ENCODE peak calls at places on chromosomes 6 and 20, in five cellular contexts. F, C, H, W and P are unnamed samples. For H3K27me3, the result is how much of the 10 kb centered on the place peaks cover.

GRCh38 chr6:11366183-11366933 is 133.9 kb upstream of the NEDD9 start:
- DNase-seq in F (no peak), C (no peak), H (no peak), W (no peak), P (no peak)

GRCh38 chr6:7236312-7237209 is 76.4 kb downstream of the SSR1 start:
- DNase-seq in F (peak), C (peak), H (no peak), W (no peak), P (no peak)

GRCh38 chr6:141242957-141243356 is 889.8 kb upstream of the GJE1 start:
- DNase-seq in F (no peak), C (no peak), H (no peak), W (no peak), P (no peak)

GRCh38 chr6:26526928-26527327 is 11.2 kb upstream of the HMGN4 start:
- DNase-seq in F (no peak), C (no peak), H (no peak), W (no peak), P (no peak)

GRCh38 chr6:153956807-153957206 is 82.2 kb upstream of the OPRM1 start:
- DNase-seq in F (no peak), C (no peak), H (no peak), W (no peak), P (no peak)

GRCh38 chr6:90584636-90585255 is 2.1 kb downstream of the MAP3K7 start:
- DNase-seq in F (no peak), C (no peak), H (no peak), W (no peak), P (no peak)

GRCh38 chr6:6469074-6469473 is 119.4 kb upstream of the LY86 start:
- DNase-seq in F (peak), C (no peak), H (no peak), W (no peak), P (no peak)

GRCh38 chr6:136112262-136112661 is 137.8 kb downstream of the MTFR2 start:
- DNase-seq in F (no peak), C (no peak), H (no peak), W (no peak), P (no peak)

GRCh38 chr6:47235964-47236760 is 73.5 kb downstream of the TNFRSF21 start:
- DNase-seq in F (peak), C (peak), H (no peak), W (peak), P (no peak)

GRCh38 chr6:168603234-168603633 is 162.2 kb downstream of the SMOC2 start:
- DNase-seq in F (no peak), C (no peak), H (no peak), W (no peak), P (no peak)

GRCh38 chr20:24488800-24489175 is 19.4 kb downstream of the SYNDIG1 start:
- DNase-seq in F (no peak), C (no peak), H (no peak), W (no peak), P (no peak)

GRCh38 chr20:59152559-59153354 is 10.9 kb upstream of the ZNF831 start:
- DNase-seq in F (no peak), C (no peak), H (no peak), W (no peak), P (no peak)

GRCh38 chr6:87944541-87944954 is 103.1 kb upstream of the SPACA1 start:
- DNase-seq in F (peak), C (peak), H (no peak), W (peak), P (no peak)

GRCh38 chr6:144151010-144151727 is 852 bp downstream of the STX11 start:
- DNase-seq in F (no peak), C (peak), H (no peak), W (peak), P (peak)

GRCh38 chr20:9099372-9099771 is 30.5 kb downstream of the PLCB4 start:
- DNase-seq in F (no peak), C (no peak), H (no peak), W (no peak), P (no peak)

GRCh38 chr6:114096553-114097172 is 125.7 kb upstream of the HDAC2 start:
- DNase-seq in F (no peak), C (peak), H (no peak), W (peak), P (no peak)

GRCh38 chr20:52154575-52154974 is 37.0 kb downstream of the ZFP64 start:
- DNase-seq in F (no peak), C (no peak), H (no peak), W (no peak), P (no peak)

GRCh38 chr6:38144365-38144764 is 324.8 kb downstream of the ZFAND3 start:
- DNase-seq in F (no peak), C (no peak), H (no peak), W (no peak), P (no peak)

GRCh38 chr6:125102901-125103300 is 50.7 kb upstream of the TPD52L1 start:
- DNase-seq in F (no peak), C (no peak), H (no peak), W (peak), P (no peak)

GRCh38 chr6:56856036-56856580 is 98.8 kb upstream of the BEND6 start:
- DNase-seq in F (no peak), C (no peak), H (no peak), W (no peak), P (no peak)

GRCh38 chr20:51129201-51129671 is 106.3 kb upstream of the KCNG1 start:
- DNase-seq in F (no peak), C (no peak), H (no peak), W (peak), P (no peak)

GRCh38 chr6:161631676-161632194 is 357.9 kb upstream of the AGPAT4 start:
- DNase-seq in F (no peak), C (no peak), H (no peak), W (no peak), P (no peak)

GRCh38 chr6:157823001-157823522 is at the start of gene SNX9:
- DNase-seq in F (peak), C (peak), H (no peak), W (peak), P (peak)

GRCh38 chr6:168314948-168315347 is 4.6 kb downstream of the DACT2 start:
- DNase-seq in F (no peak), C (peak), H (no peak), W (peak), P (no peak)

GRCh38 chr6:31901415-31901952 is 402 bp downstream of the ZBTB12 start:
- DNase-seq in F (peak), C (peak), H (no peak), W (peak), P (peak)

GRCh38 chr20:4067600-4068261 is 52.4 kb upstream of the RNF24 start:
- DNase-seq in F (no peak), C (no peak), H (no peak), W (no peak), P (no peak)

GRCh38 chr6:157241411-157241979 is 81.8 kb downstream of the TMEM242 start:
- DNase-seq in F (peak), C (no peak), H (no peak), W (no peak), P (no peak)

GRCh38 chr20:46139243-46139889 is 21.3 kb downstream of the CD40 start:
- DNase-seq in F (no peak), C (no peak), H (no peak), W (peak), P (no peak)
- H3K27me3 ChIP-seq in F (under half), C (under half), H (under half), W (under half), P (under half)

GRCh38 chr20:37977786-37978185 is 55.5 kb downstream of the TTI1 start:
- DNase-seq in F (no peak), C (no peak), H (no peak), W (no peak), P (no peak)
- H3K4me3 ChIP-seq in F (no peak), C (no peak), H (no peak), W (no peak), P (no peak)

DNA sequence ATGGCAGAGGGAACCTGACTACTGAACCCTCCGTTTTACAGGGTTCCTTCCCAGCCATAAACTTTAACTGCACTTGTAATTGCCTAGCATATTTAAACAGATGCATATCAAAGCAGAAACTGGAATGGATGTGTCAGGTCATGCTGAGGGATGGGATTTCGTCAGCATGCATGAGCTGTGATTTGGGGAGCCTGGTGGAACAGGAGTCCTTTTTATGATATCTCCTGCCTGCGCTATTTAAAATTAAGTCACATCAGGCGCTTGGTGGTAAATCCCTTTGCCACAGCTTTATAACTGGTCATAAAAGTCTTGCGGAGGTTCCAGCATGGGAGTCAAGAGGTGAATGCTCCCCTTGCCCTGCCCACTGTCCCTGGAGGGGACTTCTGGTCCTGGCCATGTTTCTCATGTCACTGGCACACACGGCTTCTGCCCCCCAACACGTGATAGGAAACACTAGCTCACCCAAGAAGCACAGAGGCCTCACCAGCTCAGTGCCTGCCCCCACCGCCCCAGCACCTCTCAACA is 25.9 kb upstream of the PCMTD2 start:
- DNase-seq in F (no peak), C (no peak), H (no peak), W (no peak), P (peak)
- H3K27me3 ChIP-seq in F (under half), C (under half), H (under half), W (under half), P (under half)

GRCh38 chr20:62925420-62926228 is 681 bp downstream of the DIDO1 start:
- DNase-seq in F (no peak), C (peak), H (no peak), W (peak), P (peak)
- H3K4me3 ChIP-seq in F (peak), C (peak), H (peak), W (peak), P (peak)

GRCh38 chr6:133893324-133893692 is 4.4 kb downstream of the TCF21 start:
- DNase-seq in F (no peak), C (no peak), H (no peak), W (no peak), P (no peak)
- H3K27me3 ChIP-seq in F (under half), C (under half), H (half or more), W (half or more), P (under half)

GRCh38 chr6:27891300-27891913 is 20.8 kb downstream of the OR2B2 start:
- DNase-seq in F (no peak), C (no peak), H (no peak), W (no peak), P (no peak)

GRCh38 chr6:27893836-27894807 is 18.1 kb downstream of the OR2B2 start:
- DNase-seq in F (peak), C (peak), H (no peak), W (peak), P (peak)

GRCh38 chr6:27892596-27893058 is 19.6 kb downstream of the OR2B2 start:
- DNase-seq in F (no peak), C (no peak), H (no peak), W (no peak), P (no peak)

GRCh38 chr6:27894839-27895762 is 17.1 kb downstream of the OR2B2 start:
- DNase-seq in F (peak), C (peak), H (no peak), W (peak), P (no peak)

GRCh38 chr6:27893059-27893835 is 18.9 kb downstream of the OR2B2 start:
- DNase-seq in F (peak), C (peak), H (no peak), W (peak), P (peak)
- H3K4me3 ChIP-seq in F (peak), C (no peak), H (peak), W (peak), P (peak)

GRCh38 chr6:30169658-30170614 is 6.6 kb downstream of the TRIM15 start:
- DNase-seq in F (no peak), C (no peak), H (peak), W (peak), P (no peak)

GRCh38 chr6:30180145-30180544 is 16.8 kb downstream of the TRIM15 start:
- DNase-seq in F (no peak), C (no peak), H (no peak), W (no peak), P (no peak)

GRCh38 chr6:30178837-30179236 is 15.5 kb downstream of the TRIM15 start:
- DNase-seq in F (no peak), C (no peak), H (no peak), W (no peak), P (no peak)

GRCh38 chr6:30171677-30172471 is 8.5 kb downstream of the TRIM15 start:
- DNase-seq in F (no peak), C (no peak), H (no peak), W (peak), P (no peak)

GRCh38 chr6:30175765-30176164 is 12.4 kb downstream of the TRIM15 start:
- DNase-seq in F (no peak), C (no peak), H (no peak), W (no peak), P (no peak)
- H3K27me3 ChIP-seq in F (under half), C (under half), H (under half), W (under half), P (under half)

GRCh38 chr20:5652626-5653573 is 97.3 kb upstream of the SHLD1 start:
- DNase-seq in F (no peak), C (no peak), H (no peak), W (no peak), P (no peak)
- H3K4me3 ChIP-seq in F (no peak), C (no peak), H (no peak), W (no peak), P (no peak)